ENCODE peak calls at places on chromosomes 11 and 22, in five cellular contexts. K is HepG2, A is SK-N-SH, R is H1, W is HCT116. U is an unnamed sample.

GRCh38 chr22:38249301-38249700 is 23.5 kb downstream of the TMEM184B start:
- DNase-seq in A (no peak), W (no peak), K (no peak), R (no peak), U (no peak)

GRCh38 chr11:29166306-29166705 is 850.5 kb downstream of the KCNA4 start:
- DNase-seq in A (no peak), K (no peak), W (no peak), R (no peak), U (no peak)

GRCh38 chr11:31973175-31973574 is 117.7 kb upstream of the RCN1 start:
- DNase-seq in R (no peak), W (no peak), K (no peak), A (no peak), U (no peak)

GRCh38 chr11:46001427-46002049 is 79.1 kb downstream of the LARGE2 start:
- DNase-seq in R (no peak), W (no peak), K (no peak), A (no peak), U (no peak)

GRCh38 chr22:33697640-33698039 is 222.6 kb downstream of the LARGE1 start:
- DNase-seq in W (no peak), R (no peak), K (peak; percentile 7), A (no peak), U (no peak)

GRCh38 chr22:37571258-37571991 is 8.5 kb downstream of the LGALS2 start:
- DNase-seq in W (peak; percentile 63), K (no peak), R (no peak), A (peak; percentile 38), U (no peak)

GRCh38 chr11:27296406-27296994 is 66.5 kb downstream of the CCDC34 start:
- DNase-seq in A (peak; percentile 36), K (peak; percentile 44), R (no peak), W (peak; percentile 27), U (peak; percentile 77)

GRCh38 chr11:115544422-115544821 is 40.2 kb upstream of the CADM1 start:
- DNase-seq in W (no peak), A (no peak), K (no peak), R (no peak), U (no peak)

GRCh38 chr11:35009191-35009940 is 92.9 kb downstream of the PDHX start:
- DNase-seq in A (no peak), R (no peak), W (peak; percentile 96), K (peak; percentile 44), U (no peak)

GRCh38 chr11:87007938-87008337 is 29.8 kb upstream of the TMEM135 start:
- DNase-seq in K (no peak), A (no peak), R (no peak), W (no peak), U (no peak)

GRCh38 chr11:74627381-74627780 is 35.0 kb downstream of the POLD3 start:
- DNase-seq in A (no peak), R (no peak), W (no peak), K (no peak), U (no peak)

GRCh38 chr11:79076526-79077115 is 364.2 kb downstream of the TENM4 start:
- DNase-seq in R (no peak), W (peak; percentile 32), A (peak; percentile 53), K (peak; percentile 30), U (peak; percentile 69)

GRCh38 chr11:69518081-69518950 is 36.9 kb downstream of the LINC01488 start:
- DNase-seq in A (no peak), W (no peak), R (no peak), K (no peak), U (no peak)

GRCh38 chr11:133947298-133947905 is 9.4 kb downstream of the IGSF9B start:
- DNase-seq in A (peak; percentile 77), W (no peak), K (peak; percentile 20), R (no peak), U (peak; percentile 92)

GRCh38 chr11:108198833-108199232 is 23.6 kb downstream of the NPAT start:
- DNase-seq in R (no peak), A (no peak), K (no peak), W (no peak), U (no peak)

GRCh38 chr22:48315415-48316244 is 1512.0 kb downstream of the BRD1 start:
- DNase-seq in K (no peak), R (no peak), W (no peak), A (no peak), U (no peak)

GRCh38 chr11:72787262-72788104 is 6.4 kb downstream of the STARD10 start:
- DNase-seq in K (peak; percentile 94), A (peak; percentile 46), W (no peak), R (peak; percentile 54), U (no peak)

GRCh38 chr11:84398017-84398626 is 1112.0 kb upstream of the CCDC90B start:
- DNase-seq in R (no peak), A (peak; percentile 28), K (peak; percentile 7), W (no peak), U (peak; percentile 85)

GRCh38 chr22:17476838-17477237 is 86.5 kb upstream of the SLC25A18 start:
- DNase-seq in W (no peak), K (no peak), R (no peak), A (no peak), U (no peak)

GRCh38 chr22:36850682-36851081 is 10.1 kb upstream of the NCF4 start:
- DNase-seq in K (no peak), R (no peak), W (no peak), A (no peak), U (no peak)

GRCh38 chr11:60970890-60971289 is 590 bp upstream of the CD6 start:
- DNase-seq in K (no peak), W (no peak), R (no peak), A (no peak), U (no peak)

GRCh38 chr11:70567680-70568503 is 169.6 kb downstream of the CTTN start:
- DNase-seq in R (no peak), A (no peak), W (no peak), K (no peak), U (peak; percentile 88)

GRCh38 chr22:37498289-37498909 is 12.2 kb upstream of the MFNG start:
- DNase-seq in W (no peak), R (peak; percentile 47), A (peak; percentile 90), K (peak; percentile 50), U (no peak)

GRCh38 chr11:102138677-102139076 is 28.4 kb downstream of the YAP1 start:
- DNase-seq in K (no peak), A (no peak), R (no peak), W (no peak), U (no peak)

GRCh38 chr22:43060213-43060612 is 29.0 kb downstream of the TTLL1 start:
- DNase-seq in A (peak; percentile 60), W (no peak), R (peak; percentile 54), K (peak; percentile 32), U (no peak)

GRCh38 chr11:69640995-69641581 is at the start of gene CCND1:
- DNase-seq in R (no peak), A (peak; percentile 89), K (peak; percentile 95), W (peak; percentile 85), U (peak; percentile 97)

GRCh38 chr11:12057299-12057980 is 49.0 kb upstream of the DKK3 start:
- DNase-seq in K (no peak), W (no peak), R (no peak), A (no peak), U (no peak)

GRCh38 chr11:44944853-44945235 is 5.8 kb downstream of the TP53I11 start:
- DNase-seq in R (no peak), K (no peak), W (no peak), A (no peak), U (no peak)

GRCh38 chr11:71563401-71563800 is 2.0 kb upstream of the KRTAP5-10 start:
- DNase-seq in R (peak; percentile 7), K (peak; percentile 58), A (peak; percentile 65), W (peak; percentile 51), U (peak; percentile 54)

GRCh38 chr11:126355324-126355925 is at the start of gene ST3GAL4:
- DNase-seq in R (peak; percentile 33), K (peak; percentile 68), W (no peak), A (peak; percentile 100), U (peak; percentile 88)

GRCh38 chr11:126352934-126353801 is 2.3 kb upstream of the ST3GAL4 start:
- DNase-seq in W (no peak), K (peak; percentile 29), R (no peak), A (no peak), U (peak; percentile 54)

GRCh38 chr11:126357055-126357962 is 1.8 kb downstream of the ST3GAL4 start:
- DNase-seq in W (no peak), K (no peak), R (no peak), A (no peak), U (no peak)

GRCh38 chr11:126355926-126356897 is 726 bp downstream of the ST3GAL4 start:
- DNase-seq in W (no peak), R (no peak), A (peak; percentile 58), K (peak; percentile 21), U (peak; percentile 56)

GRCh38 chr11:126354631-126355323 is 709 bp upstream of the ST3GAL4 start:
- DNase-seq in W (no peak), K (no peak), A (no peak), R (no peak), U (no peak)
- TF ChIP-seq JUND in W (no peak), K (no peak), A (no peak), R (no peak), U (no peak)

GRCh38 chr11:47213985-47214564 is 699 bp upstream of the DDB2 start:
- DNase-seq in K (peak; percentile 86), R (peak; percentile 69), A (peak; percentile 88), W (peak; percentile 81), U (peak; percentile 98)
- TF ChIP-seq JUND in K (no peak), R (no peak), A (no peak), W (no peak), U (no peak)

DNA sequence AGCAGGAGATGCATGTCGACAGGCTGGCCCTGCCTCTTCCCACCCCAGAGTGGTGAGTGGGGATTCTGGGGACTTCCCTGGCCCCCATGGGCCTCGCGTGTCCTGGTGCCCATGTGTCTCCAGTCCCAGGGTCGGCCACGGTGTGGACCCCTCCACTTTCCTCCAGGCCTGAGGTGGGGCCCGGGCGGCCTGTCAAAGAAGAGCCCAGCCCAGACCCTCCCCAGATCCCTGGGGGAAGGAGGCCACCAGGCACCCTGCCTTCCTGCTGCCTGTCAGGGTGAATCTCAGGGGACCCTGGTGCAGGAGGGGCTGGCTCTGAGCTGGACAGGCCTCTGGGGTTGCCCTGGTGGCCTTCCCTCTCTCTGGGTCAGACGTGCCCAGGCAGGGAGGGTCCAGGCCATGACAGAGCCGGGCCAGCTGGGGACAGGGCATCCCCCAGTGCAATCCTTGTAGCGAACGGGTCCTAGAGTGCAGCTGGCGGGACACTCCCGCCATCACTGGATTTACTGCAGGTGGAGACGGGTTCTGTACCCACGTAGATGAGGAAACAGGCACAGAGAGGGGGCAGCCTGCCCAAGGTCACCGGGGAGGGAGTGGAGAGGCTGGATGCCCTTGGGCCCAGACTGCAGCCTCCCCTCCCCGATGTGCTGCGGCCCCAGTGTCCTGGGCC is 13.5 kb upstream of the MUC6 start:
- DNase-seq in R (no peak), W (no peak), A (peak; percentile 34), K (no peak), U (no peak)
- TF ChIP-seq JUND in R (no peak), W (no peak), A (no peak), K (no peak), U (no peak)

DNA sequence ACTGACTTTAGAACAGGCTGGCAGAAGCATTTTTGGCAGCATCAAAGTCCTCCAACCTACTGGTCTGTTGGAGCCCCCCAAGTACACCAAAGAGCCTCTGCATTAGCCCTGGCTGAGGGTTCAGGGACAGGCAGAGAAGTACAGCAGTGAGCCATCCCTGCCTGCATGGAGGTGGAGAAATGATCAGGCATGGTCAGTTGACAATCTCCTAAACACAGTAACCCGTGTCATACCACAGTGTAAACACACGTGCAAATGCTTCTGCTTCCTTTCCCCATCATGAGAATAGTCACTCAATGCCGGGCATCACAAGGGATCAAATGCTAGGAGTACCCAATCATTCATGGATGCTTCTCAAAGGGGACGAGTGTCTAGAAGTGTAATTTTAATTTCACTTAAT is 8.2 kb downstream of the SERPIND1 start:
- DNase-seq in R (no peak), A (no peak), K (no peak), W (no peak), U (no peak)
- TF ChIP-seq JUND in R (no peak), A (no peak), K (no peak), W (no peak), U (no peak)